ENCODE peak calls at places on chromosomes 13 and 19, in nine cellular contexts. One of them, this sample, is unnamed.
A peak's percentile ranks its signal among the peaks of the same experiment; 100 is the strongest.

GRCh38 chr13:111541345-111541744 is 220.9 kb downstream of the TEX29 start:
- DNase-seq in AG09319: no peak
- DNase-seq in activated B cell treated with CpG ODN at 0.5 μM for 24 hours: no peak
- DNase-seq in stomach: no peak
- DNase-seq in Peyer's patch: no peak
- DNase-seq in HL-60: no peak
- DNase-seq in neural crest cell: no peak
- DNase-seq in endothelial cell: no peak
- DNase-seq in fibroblast of lung: no peak
- DNase-seq in this sample: no peak

GRCh38 chr19:46372901-46373572 is 26.1 kb downstream of the PPP5C start:
- DNase-seq in AG09319: no peak
- DNase-seq in activated B cell treated with CpG ODN at 0.5 μM for 24 hours: no peak
- DNase-seq in stomach: no peak
- DNase-seq in Peyer's patch: peak; percentile 40
- DNase-seq in HL-60: no peak
- DNase-seq in neural crest cell: no peak
- DNase-seq in endothelial cell: peak; percentile 43
- DNase-seq in fibroblast of lung: no peak
- DNase-seq in this sample: no peak

GRCh38 chr19:21587549-21587948 is 82.1 kb downstream of the ZNF429 start:
- DNase-seq in AG09319: no peak
- DNase-seq in activated B cell treated with CpG ODN at 0.5 μM for 24 hours: no peak
- DNase-seq in stomach: no peak
- DNase-seq in Peyer's patch: no peak
- DNase-seq in HL-60: no peak
- DNase-seq in neural crest cell: no peak
- DNase-seq in endothelial cell: no peak
- DNase-seq in fibroblast of lung: no peak
- DNase-seq in this sample: no peak

GRCh38 chr13:35789335-35790166 is 313.1 kb upstream of the MAB21L1 start:
- DNase-seq in AG09319: peak; percentile 43
- DNase-seq in activated B cell treated with CpG ODN at 0.5 μM for 24 hours: no peak
- DNase-seq in stomach: no peak
- DNase-seq in Peyer's patch: no peak
- DNase-seq in HL-60: no peak
- DNase-seq in neural crest cell: no peak
- DNase-seq in endothelial cell: no peak
- DNase-seq in fibroblast of lung: peak; percentile 62
- DNase-seq in this sample: no peak

GRCh38 chr13:100890645-100891044 is 216.1 kb upstream of the TMTC4 start:
- DNase-seq in AG09319: no peak
- DNase-seq in activated B cell treated with CpG ODN at 0.5 μM for 24 hours: no peak
- DNase-seq in stomach: no peak
- DNase-seq in Peyer's patch: no peak
- DNase-seq in HL-60: no peak
- DNase-seq in neural crest cell: no peak
- DNase-seq in endothelial cell: no peak
- DNase-seq in fibroblast of lung: no peak
- DNase-seq in this sample: no peak

GRCh38 chr13:32427852-32428580 is at the start of gene N4BP2L1:
- DNase-seq in AG09319: no peak
- DNase-seq in activated B cell treated with CpG ODN at 0.5 μM for 24 hours: peak; percentile 77
- DNase-seq in stomach: peak; percentile 71
- DNase-seq in Peyer's patch: peak; percentile 94
- DNase-seq in HL-60: peak; percentile 55
- DNase-seq in neural crest cell: no peak
- DNase-seq in endothelial cell: peak; percentile 37
- DNase-seq in fibroblast of lung: peak; percentile 34
- DNase-seq in this sample: peak; percentile 77

GRCh38 chr13:104318121-104318520 is 1251.9 kb upstream of the SLC10A2 start:
- DNase-seq in AG09319: no peak
- DNase-seq in activated B cell treated with CpG ODN at 0.5 μM for 24 hours: no peak
- DNase-seq in stomach: no peak
- DNase-seq in Peyer's patch: no peak
- DNase-seq in HL-60: no peak
- DNase-seq in neural crest cell: no peak
- DNase-seq in endothelial cell: no peak
- DNase-seq in fibroblast of lung: peak; percentile 69
- DNase-seq in this sample: no peak

GRCh38 chr19:32824906-32825608 is 44.5 kb downstream of the SLC7A9 start:
- DNase-seq in AG09319: no peak
- DNase-seq in activated B cell treated with CpG ODN at 0.5 μM for 24 hours: no peak
- DNase-seq in stomach: no peak
- DNase-seq in Peyer's patch: no peak
- DNase-seq in HL-60: no peak
- DNase-seq in neural crest cell: peak; percentile 28
- DNase-seq in endothelial cell: no peak
- DNase-seq in fibroblast of lung: no peak
- DNase-seq in this sample: no peak

GRCh38 chr19:55101261-55101660 is 16.2 kb downstream of the PPP1R12C start:
- DNase-seq in AG09319: no peak
- DNase-seq in activated B cell treated with CpG ODN at 0.5 μM for 24 hours: no peak
- DNase-seq in stomach: no peak
- DNase-seq in Peyer's patch: no peak
- DNase-seq in HL-60: no peak
- DNase-seq in neural crest cell: no peak
- DNase-seq in endothelial cell: no peak
- DNase-seq in fibroblast of lung: no peak
- DNase-seq in this sample: no peak

GRCh38 chr19:29564574-29565005 is 38.8 kb downstream of the VSTM2B start:
- DNase-seq in AG09319: no peak
- DNase-seq in activated B cell treated with CpG ODN at 0.5 μM for 24 hours: no peak
- DNase-seq in stomach: no peak
- DNase-seq in Peyer's patch: no peak
- DNase-seq in HL-60: no peak
- DNase-seq in neural crest cell: no peak
- DNase-seq in endothelial cell: no peak
- DNase-seq in fibroblast of lung: no peak
- DNase-seq in this sample: no peak

GRCh38 chr19:30555075-30555787 is 183.0 kb downstream of the ZNF536 start:
- DNase-seq in AG09319: no peak
- DNase-seq in activated B cell treated with CpG ODN at 0.5 μM for 24 hours: no peak
- DNase-seq in stomach: no peak
- DNase-seq in Peyer's patch: peak; percentile 0
- DNase-seq in HL-60: no peak
- DNase-seq in neural crest cell: no peak
- DNase-seq in endothelial cell: no peak
- DNase-seq in fibroblast of lung: no peak
- DNase-seq in this sample: no peak

GRCh38 chr13:30744056-30744684 is 8.8 kb downstream of the ALOX5AP start:
- DNase-seq in AG09319: no peak
- DNase-seq in activated B cell treated with CpG ODN at 0.5 μM for 24 hours: peak; percentile 53
- DNase-seq in stomach: peak; percentile 56
- DNase-seq in Peyer's patch: peak; percentile 92
- DNase-seq in HL-60: peak; percentile 93
- DNase-seq in neural crest cell: no peak
- DNase-seq in endothelial cell: no peak
- DNase-seq in fibroblast of lung: peak; percentile 60
- DNase-seq in this sample: peak; percentile 79

GRCh38 chr13:31048521-31048920 is 113.2 kb downstream of the HSPH1 start:
- DNase-seq in AG09319: no peak
- DNase-seq in activated B cell treated with CpG ODN at 0.5 μM for 24 hours: no peak
- DNase-seq in stomach: no peak
- DNase-seq in Peyer's patch: peak; percentile 4
- DNase-seq in HL-60: no peak
- DNase-seq in neural crest cell: no peak
- DNase-seq in endothelial cell: no peak
- DNase-seq in fibroblast of lung: no peak
- DNase-seq in this sample: no peak

GRCh38 chr13:57311009-57311586 is 144.1 kb downstream of the PRR20E start:
- DNase-seq in AG09319: no peak
- DNase-seq in activated B cell treated with CpG ODN at 0.5 μM for 24 hours: no peak
- DNase-seq in stomach: no peak
- DNase-seq in Peyer's patch: no peak
- DNase-seq in HL-60: no peak
- DNase-seq in neural crest cell: no peak
- DNase-seq in endothelial cell: no peak
- DNase-seq in fibroblast of lung: no peak
- DNase-seq in this sample: no peak

DNA sequence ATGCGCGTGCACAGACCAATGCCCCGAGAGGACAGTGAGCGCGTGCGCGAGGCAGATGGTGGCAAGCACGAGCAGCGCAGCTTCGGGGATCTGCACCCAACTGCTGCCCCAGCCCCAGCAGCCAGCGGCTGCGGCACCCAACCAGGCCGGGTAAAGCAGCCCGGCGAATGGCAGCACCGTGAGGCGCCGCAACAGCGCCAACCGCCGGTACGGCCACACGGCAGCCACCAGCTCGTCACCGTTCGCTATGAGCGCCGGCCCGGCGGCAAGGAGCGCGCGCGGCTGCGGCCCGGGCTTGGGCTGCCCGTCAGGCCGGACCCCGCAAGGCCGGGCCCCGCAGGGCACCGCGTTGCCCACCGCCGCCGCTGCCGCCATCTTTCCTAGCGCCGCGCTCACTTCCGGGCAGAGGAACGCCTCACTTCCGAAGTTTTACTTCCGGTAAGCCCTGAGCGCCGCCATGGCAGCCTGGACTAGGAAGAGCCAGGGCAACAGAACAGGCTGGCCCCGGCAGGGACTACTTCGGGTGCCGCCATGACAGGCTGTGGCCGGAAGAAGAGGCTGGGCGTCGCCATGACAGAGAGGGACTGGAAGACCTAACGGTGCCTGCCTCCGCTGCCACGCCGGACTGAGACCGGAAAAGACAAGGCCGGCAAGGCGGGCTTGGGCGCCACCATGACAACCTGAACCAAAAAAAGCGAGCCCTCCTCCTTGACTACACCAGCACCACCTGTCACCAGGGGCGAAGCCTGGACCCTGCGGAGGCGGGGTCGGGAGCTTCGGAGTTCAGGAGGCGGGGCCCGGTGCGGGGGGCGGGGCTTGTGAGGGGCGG is at the start of gene ATP13A1:
- DNase-seq in AG09319: peak; percentile 93
- DNase-seq in activated B cell treated with CpG ODN at 0.5 μM for 24 hours: peak; percentile 90
- DNase-seq in stomach: peak; percentile 96
- DNase-seq in Peyer's patch: peak; percentile 98
- DNase-seq in HL-60: peak; percentile 99
- DNase-seq in neural crest cell: peak; percentile 87
- DNase-seq in endothelial cell: peak; percentile 87
- DNase-seq in fibroblast of lung: peak; percentile 98
- DNase-seq in this sample: peak; percentile 88
- TF ChIP-seq CTCF in AG09319: peak; percentile 1
- TF ChIP-seq CTCF in activated B cell treated with CpG ODN at 0.5 μM for 24 hours: no peak
- TF ChIP-seq CTCF in stomach: peak; percentile 18
- TF ChIP-seq CTCF in Peyer's patch: no peak
- TF ChIP-seq CTCF in HL-60: no peak
- TF ChIP-seq CTCF in neural crest cell: peak; percentile 40
- TF ChIP-seq CTCF in endothelial cell: no peak
- TF ChIP-seq CTCF in fibroblast of lung: no peak
- TF ChIP-seq CTCF in this sample: peak; percentile 22

DNA sequence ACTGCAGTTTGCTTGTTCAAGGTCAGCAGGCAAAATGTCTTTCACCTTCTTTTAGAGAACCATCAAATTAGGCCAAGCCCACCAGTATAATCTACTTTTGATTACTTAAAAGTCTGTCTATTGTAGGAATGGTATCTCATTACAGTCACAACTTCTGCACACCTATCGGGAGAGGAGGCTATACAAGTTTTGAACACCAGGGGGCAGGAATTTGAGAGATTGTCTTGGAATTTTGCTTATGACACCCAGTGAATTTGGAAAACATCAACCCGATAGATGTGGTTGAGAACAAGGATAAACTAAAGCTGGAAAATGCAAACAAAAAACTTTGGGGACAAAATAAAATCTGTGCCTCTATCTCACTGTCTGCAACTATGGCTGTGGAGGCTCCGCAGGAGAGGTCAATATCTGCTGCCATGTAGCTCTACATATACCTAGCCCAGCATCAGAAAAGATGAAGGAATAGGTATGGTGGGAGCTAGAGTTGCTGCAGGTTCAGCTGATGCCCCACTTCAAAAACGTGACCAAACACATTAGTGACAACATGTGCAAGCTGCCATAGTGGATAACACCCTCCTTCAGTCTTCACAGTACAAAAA is 1299.2 kb upstream of the SPRY2 start:
- DNase-seq in AG09319: no peak
- DNase-seq in activated B cell treated with CpG ODN at 0.5 μM for 24 hours: no peak
- DNase-seq in stomach: no peak
- DNase-seq in Peyer's patch: no peak
- DNase-seq in HL-60: peak; percentile 16
- DNase-seq in neural crest cell: no peak
- DNase-seq in endothelial cell: peak; percentile 8
- DNase-seq in fibroblast of lung: no peak
- DNase-seq in this sample: no peak
- TF ChIP-seq CTCF in AG09319: no peak
- TF ChIP-seq CTCF in activated B cell treated with CpG ODN at 0.5 μM for 24 hours: no peak
- TF ChIP-seq CTCF in stomach: peak; percentile 16
- TF ChIP-seq CTCF in Peyer's patch: no peak
- TF ChIP-seq CTCF in HL-60: peak; percentile 10
- TF ChIP-seq CTCF in neural crest cell: peak; percentile 62
- TF ChIP-seq CTCF in endothelial cell: peak; percentile 73
- TF ChIP-seq CTCF in fibroblast of lung: no peak
- TF ChIP-seq CTCF in this sample: no peak

GRCh38 chr13:103299079-103299478 is 232.9 kb upstream of the SLC10A2 start:
- DNase-seq in AG09319: no peak
- DNase-seq in activated B cell treated with CpG ODN at 0.5 μM for 24 hours: no peak
- DNase-seq in stomach: no peak
- DNase-seq in Peyer's patch: peak; percentile 58
- DNase-seq in HL-60: no peak
- DNase-seq in neural crest cell: no peak
- DNase-seq in endothelial cell: no peak
- DNase-seq in fibroblast of lung: no peak
- DNase-seq in this sample: no peak
- TF ChIP-seq CTCF in AG09319: no peak
- TF ChIP-seq CTCF in activated B cell treated with CpG ODN at 0.5 μM for 24 hours: no peak
- TF ChIP-seq CTCF in stomach: no peak
- TF ChIP-seq CTCF in Peyer's patch: no peak
- TF ChIP-seq CTCF in HL-60: no peak
- TF ChIP-seq CTCF in neural crest cell: no peak
- TF ChIP-seq CTCF in endothelial cell: no peak
- TF ChIP-seq CTCF in fibroblast of lung: no peak
- TF ChIP-seq CTCF in this sample: no peak

GRCh38 chr13:27472941-27473340 is 22.6 kb upstream of the MTIF3 start:
- DNase-seq in AG09319: no peak
- DNase-seq in activated B cell treated with CpG ODN at 0.5 μM for 24 hours: no peak
- DNase-seq in stomach: no peak
- DNase-seq in Peyer's patch: peak; percentile 35
- DNase-seq in HL-60: no peak
- DNase-seq in neural crest cell: no peak
- DNase-seq in endothelial cell: no peak
- DNase-seq in fibroblast of lung: no peak
- DNase-seq in this sample: no peak

GRCh38 chr13:27481766-27482165 is 31.4 kb upstream of the MTIF3 start:
- DNase-seq in AG09319: no peak
- DNase-seq in activated B cell treated with CpG ODN at 0.5 μM for 24 hours: no peak
- DNase-seq in stomach: peak; percentile 54
- DNase-seq in Peyer's patch: peak; percentile 68
- DNase-seq in HL-60: peak; percentile 48
- DNase-seq in neural crest cell: peak; percentile 67
- DNase-seq in endothelial cell: peak; percentile 82
- DNase-seq in fibroblast of lung: peak; percentile 27
- DNase-seq in this sample: no peak

GRCh38 chr13:27474751-27475268 is 24.4 kb upstream of the MTIF3 start:
- DNase-seq in AG09319: no peak
- DNase-seq in activated B cell treated with CpG ODN at 0.5 μM for 24 hours: no peak
- DNase-seq in stomach: no peak
- DNase-seq in Peyer's patch: peak; percentile 26
- DNase-seq in HL-60: no peak
- DNase-seq in neural crest cell: no peak
- DNase-seq in endothelial cell: no peak
- DNase-seq in fibroblast of lung: no peak
- DNase-seq in this sample: no peak

GRCh38 chr13:27472441-27472840 is 22.1 kb upstream of the MTIF3 start:
- DNase-seq in AG09319: no peak
- DNase-seq in activated B cell treated with CpG ODN at 0.5 μM for 24 hours: no peak
- DNase-seq in stomach: no peak
- DNase-seq in Peyer's patch: peak; percentile 0
- DNase-seq in HL-60: no peak
- DNase-seq in neural crest cell: no peak
- DNase-seq in endothelial cell: no peak
- DNase-seq in fibroblast of lung: no peak
- DNase-seq in this sample: no peak

GRCh38 chr13:27476943-27477681 is 26.7 kb upstream of the MTIF3 start:
- DNase-seq in AG09319: peak; percentile 3
- DNase-seq in activated B cell treated with CpG ODN at 0.5 μM for 24 hours: no peak
- DNase-seq in stomach: peak; percentile 76
- DNase-seq in Peyer's patch: peak; percentile 62
- DNase-seq in HL-60: peak; percentile 24
- DNase-seq in neural crest cell: no peak
- DNase-seq in endothelial cell: no peak
- DNase-seq in fibroblast of lung: peak; percentile 64
- DNase-seq in this sample: no peak
- TF ChIP-seq CTCF in AG09319: no peak
- TF ChIP-seq CTCF in activated B cell treated with CpG ODN at 0.5 μM for 24 hours: no peak
- TF ChIP-seq CTCF in stomach: no peak
- TF ChIP-seq CTCF in Peyer's patch: no peak
- TF ChIP-seq CTCF in HL-60: no peak
- TF ChIP-seq CTCF in neural crest cell: no peak
- TF ChIP-seq CTCF in endothelial cell: no peak
- TF ChIP-seq CTCF in fibroblast of lung: peak; percentile 3
- TF ChIP-seq CTCF in this sample: no peak

This sample was measured in natural killer cell.